ENCODE peak calls at places on chromosome 3, in six cellular contexts. B, K, D, V, G and R are unnamed samples.

GRCh38 chr3:68306571-68306970 is 625.8 kb downstream of the TAFA4 start:
- DNase-seq in B (no peak), K (peak; percentile 39), D (no peak), V (peak; percentile 11), G (no peak), R (peak; percentile 22)

GRCh38 chr3:10017636-10018292 is 8.5 kb upstream of the FANCD2 start:
- DNase-seq in B (no peak), K (peak; percentile 49), D (no peak), V (peak; percentile 86), G (no peak), R (no peak)

GRCh38 chr3:36380171-36381031 is at the start of gene STAC:
- DNase-seq in B (peak; percentile 4), K (no peak), D (no peak), V (no peak), G (no peak), R (no peak)

GRCh38 chr3:62982795-62983455 is 107.7 kb upstream of the CADPS start:
- DNase-seq in B (no peak), K (no peak), D (no peak), V (no peak), G (no peak), R (no peak)

GRCh38 chr3:98901032-98901464 is 447 bp downstream of the DCBLD2 start:
- DNase-seq in B (peak; percentile 27), K (peak; percentile 71), D (peak; percentile 39), V (no peak), G (no peak), R (no peak)

GRCh38 chr3:167066977-167067843 is 312.9 kb downstream of the ZBBX start:
- DNase-seq in B (peak; percentile 40), K (no peak), D (no peak), V (peak; percentile 64), G (no peak), R (no peak)

GRCh38 chr3:81485444-81485865 is 276.0 kb downstream of the GBE1 start:
- DNase-seq in B (no peak), K (peak; percentile 25), D (no peak), V (peak; percentile 47), G (no peak), R (no peak)

GRCh38 chr3:63032876-63033275 is 157.7 kb upstream of the CADPS start:
- DNase-seq in B (no peak), K (no peak), D (no peak), V (no peak), G (no peak), R (no peak)

GRCh38 chr3:50825841-50826240 is 151.1 kb downstream of the DOCK3 start:
- DNase-seq in B (no peak), K (no peak), D (no peak), V (peak; percentile 22), G (no peak), R (no peak)

GRCh38 chr3:42831321-42831713 is 22.1 kb downstream of the ACKR2 start:
- DNase-seq in B (peak; percentile 48), K (peak; percentile 56), D (peak; percentile 54), V (peak; percentile 65), G (peak; percentile 36), R (no peak)

GRCh38 chr3:42547401-42547945 is 34.3 kb downstream of the SEC22C start:
- DNase-seq in B (peak; percentile 1), K (peak; percentile 55), D (peak; percentile 34), V (peak; percentile 18), G (peak; percentile 43), R (peak; percentile 54)

GRCh38 chr3:69493157-69493556 is 107.3 kb upstream of the FRMD4B start:
- DNase-seq in B (no peak), K (no peak), D (no peak), V (no peak), G (no peak), R (no peak)

GRCh38 chr3:129614927-129615363 is 8.5 kb upstream of the PLXND1 start:
- DNase-seq in B (no peak), K (no peak), D (no peak), V (no peak), G (no peak), R (no peak)

GRCh38 chr3:157606392-157607197 is 103.4 kb upstream of the VEPH1 start:
- DNase-seq in B (peak; percentile 45), K (peak; percentile 83), D (peak; percentile 20), V (peak; percentile 58), G (peak; percentile 28), R (peak; percentile 64)

GRCh38 chr3:191455257-191455952 is 5.6 kb upstream of the PYDC2 start:
- DNase-seq in B (no peak), K (no peak), D (no peak), V (no peak), G (no peak), R (no peak)

GRCh38 chr3:4429648-4430350 is 37.3 kb downstream of the SUMF1 start:
- DNase-seq in B (no peak), K (no peak), D (no peak), V (no peak), G (no peak), R (no peak)

GRCh38 chr3:128425142-128425845 is 41.4 kb downstream of the DNAJB8 start:
- DNase-seq in B (no peak), K (no peak), D (no peak), V (no peak), G (no peak), R (no peak)

GRCh38 chr3:30604091-30604490 is 2.3 kb upstream of the TGFBR2 start:
- DNase-seq in B (no peak), K (no peak), D (no peak), V (no peak), G (no peak), R (no peak)